ENCODE peak calls at places on chromosomes 7 and 10, in eight cellular contexts. Q is uterus, W is IMR-90, U is psoas muscle, G is right lobe of liver, Y is HCT116, K is ovary, R is stomach. T is an unnamed sample.

GRCh38 chr7:40644454-40645188 is 509.8 kb downstream of the SUGCT start:
- DNase-seq in Q (no peak), W (no peak), U (no peak), G (no peak), Y (no peak), K (no peak), R (no peak), T (no peak)

GRCh38 chr10:30436200-30436599 is 2.2 kb downstream of the MAP3K8 start:
- DNase-seq in Q (no peak), W (peak; percentile 60), U (no peak), G (no peak), Y (no peak), K (no peak), R (peak; percentile 34), T (no peak)

GRCh38 chr7:70336536-70336935 is 738.3 kb downstream of the AUTS2 start:
- DNase-seq in Q (no peak), W (no peak), U (no peak), G (no peak), Y (no peak), K (no peak), R (no peak), T (no peak)

GRCh38 chr7:131948434-131949053 is 392.1 kb upstream of the PODXL start:
- DNase-seq in Q (no peak), W (no peak), U (no peak), G (no peak), Y (no peak), K (no peak), R (no peak), T (no peak)

GRCh38 chr10:37434091-37434490 is 308.7 kb downstream of the ANKRD30A start:
- DNase-seq in Q (no peak), W (no peak), U (no peak), G (no peak), Y (no peak), K (no peak), R (no peak), T (no peak)

GRCh38 chr10:21363753-21364104 is 161.8 kb downstream of the SKIDA1 start:
- DNase-seq in Q (no peak), W (no peak), U (no peak), G (no peak), Y (no peak), K (no peak), R (no peak), T (no peak)

GRCh38 chr10:61896854-61897661 is 4.4 kb upstream of the ARID5B start:
- DNase-seq in Q (peak; percentile 60), W (peak; percentile 27), U (peak; percentile 72), G (peak; percentile 60), Y (peak; percentile 80), K (peak; percentile 47), R (peak; percentile 49), T (peak; percentile 78)

GRCh38 chr7:34497153-34497777 is 160.8 kb upstream of the NPSR1 start:
- DNase-seq in Q (no peak), W (no peak), U (no peak), G (no peak), Y (peak; percentile 8), K (no peak), R (no peak), T (no peak)

GRCh38 chr10:102367441-102367840 is 28.1 kb upstream of the NFKB2 start:
- DNase-seq in Q (no peak), W (no peak), U (no peak), G (no peak), Y (no peak), K (no peak), R (no peak), T (no peak)

GRCh38 chr7:64687249-64687648 is 21.3 kb downstream of the ZNF107 start:
- DNase-seq in Q (no peak), W (no peak), U (no peak), G (no peak), Y (no peak), K (no peak), R (no peak), T (no peak)

GRCh38 chr10:132986978-132987377 is 44.6 kb upstream of the CFAP46 start:
- DNase-seq in Q (no peak), W (no peak), U (peak; percentile 7), G (no peak), Y (no peak), K (no peak), R (no peak), T (no peak)

GRCh38 chr10:71179382-71179781 is 33.0 kb upstream of the UNC5B start:
- DNase-seq in Q (no peak), W (no peak), U (no peak), G (no peak), Y (no peak), K (no peak), R (no peak), T (no peak)

GRCh38 chr10:59470570-59470969 is 108.2 kb upstream of the FAM13C start:
- DNase-seq in Q (no peak), W (no peak), U (no peak), G (no peak), Y (no peak), K (no peak), R (no peak), T (no peak)

GRCh38 chr10:103765981-103766380 is 89.4 kb downstream of the SH3PXD2A start:
- DNase-seq in Q (no peak), W (peak; percentile 12), U (no peak), G (peak; percentile 57), Y (no peak), K (no peak), R (peak; percentile 75), T (no peak)
- H3K27ac ChIP-seq in Q (no peak overlapping the region), W (no peak overlapping the region), U (no peak overlapping the region), G (no peak overlapping the region), Y (no peak overlapping the region), K (no peak overlapping the region), R (no peak overlapping the region), T (no peak overlapping the region)

DNA sequence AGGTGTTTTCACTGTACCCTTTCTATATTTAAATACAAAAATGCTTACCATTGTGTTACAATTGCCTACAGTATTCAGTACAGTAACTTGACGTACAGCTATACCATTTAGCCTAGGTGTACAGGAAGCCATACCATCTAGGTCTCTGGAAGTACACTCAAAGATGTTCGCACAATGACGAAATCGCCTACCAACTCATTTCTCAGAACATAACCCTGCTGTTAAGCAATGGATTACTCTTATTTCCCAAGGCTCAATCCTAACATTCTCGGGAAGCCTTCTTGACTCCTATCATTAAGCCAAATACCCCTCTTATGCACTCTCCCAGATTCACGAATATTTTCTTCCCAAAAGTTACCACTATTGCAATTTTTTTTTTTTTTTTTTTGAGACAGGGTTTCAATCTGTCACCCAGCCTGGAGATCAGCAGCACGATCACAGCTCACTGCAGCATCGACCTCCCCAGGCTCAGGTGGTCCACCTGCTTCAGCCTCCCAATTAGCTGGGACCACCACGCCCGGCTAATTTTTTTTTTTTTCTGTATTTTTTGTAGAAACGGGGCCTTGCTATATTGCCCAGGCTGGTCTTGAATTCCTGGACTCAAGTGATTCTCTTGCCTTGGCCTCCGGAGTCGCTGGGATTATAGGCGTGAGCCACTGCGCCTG is 1.5 kb downstream of the CWF19L1 start:
- DNase-seq in Q (no peak), W (no peak), U (no peak), G (no peak), Y (no peak), K (no peak), R (no peak), T (no peak)
- H3K4me3 ChIP-seq in Q (no peak overlapping the region), W (no peak overlapping the region), U (peak overlapping the region; percentile 95), G (no peak overlapping the region), Y (peak overlapping the region; percentile 84), K (no peak overlapping the region), R (peak overlapping the region; percentile 80), T (peak overlapping the region; percentile 93)

DNA sequence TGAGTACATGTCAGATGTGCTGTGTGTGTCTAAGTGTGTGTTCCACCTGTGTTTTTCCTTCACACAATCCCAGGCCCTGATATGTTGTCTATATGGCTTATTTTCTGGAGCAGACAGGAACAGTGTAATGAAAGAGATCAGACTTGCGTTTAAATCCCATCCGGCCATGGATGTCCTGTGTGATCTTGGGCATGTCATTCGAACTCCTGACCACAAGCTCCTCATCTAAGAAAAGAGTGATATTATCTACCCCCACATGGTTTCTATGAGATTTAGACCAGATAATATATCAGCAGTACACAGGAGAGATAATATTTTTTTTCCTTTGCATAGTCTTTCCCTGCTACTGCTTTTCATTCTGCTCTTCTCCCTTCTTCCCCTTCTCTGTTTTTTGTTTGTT is 37.3 kb downstream of the APBB1IP start:
- DNase-seq in Q (no peak), W (no peak), U (no peak), G (no peak), Y (no peak), K (no peak), R (no peak), T (no peak)
- H3K4me1 ChIP-seq in Q (no peaks in the 10 kb centered on the region), W (no peaks in the 10 kb centered on the region), U (no peaks in the 10 kb centered on the region), G (peaks cover 6% of the 10 kb centered on the region), Y (no peaks in the 10 kb centered on the region), K (no peaks in the 10 kb centered on the region), R (no peaks in the 10 kb centered on the region), T (peaks cover 19% of the 10 kb centered on the region)

DNA sequence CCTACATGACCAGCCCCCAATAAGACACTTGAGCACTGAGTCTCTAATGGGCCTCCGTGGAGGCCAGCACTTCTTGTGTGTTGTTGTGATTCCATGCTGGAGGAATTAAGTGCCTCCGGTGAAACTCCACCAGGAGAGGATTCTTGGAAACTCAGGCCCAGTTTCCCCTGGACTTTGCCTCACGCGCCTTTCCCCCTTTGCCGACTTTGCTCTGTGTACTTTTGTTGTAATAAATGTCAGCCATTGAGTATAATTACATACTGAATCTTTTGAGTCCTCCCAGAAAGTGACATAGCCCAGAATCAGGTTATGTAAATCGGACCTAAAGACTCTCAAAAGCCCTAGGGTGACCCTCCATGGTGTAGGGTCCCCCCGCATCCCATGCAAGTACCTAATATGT is 82.4 kb downstream of the DLG5 start:
- DNase-seq in Q (no peak), W (no peak), U (no peak), G (no peak), Y (no peak), K (no peak), R (no peak), T (no peak)
- H3K27ac ChIP-seq in Q (no peak overlapping the region), W (no peak overlapping the region), U (no peak overlapping the region), G (peak overlapping the region; percentile 24), Y (no peak overlapping the region), K (no peak overlapping the region), R (no peak overlapping the region), T (no peak overlapping the region)

DNA sequence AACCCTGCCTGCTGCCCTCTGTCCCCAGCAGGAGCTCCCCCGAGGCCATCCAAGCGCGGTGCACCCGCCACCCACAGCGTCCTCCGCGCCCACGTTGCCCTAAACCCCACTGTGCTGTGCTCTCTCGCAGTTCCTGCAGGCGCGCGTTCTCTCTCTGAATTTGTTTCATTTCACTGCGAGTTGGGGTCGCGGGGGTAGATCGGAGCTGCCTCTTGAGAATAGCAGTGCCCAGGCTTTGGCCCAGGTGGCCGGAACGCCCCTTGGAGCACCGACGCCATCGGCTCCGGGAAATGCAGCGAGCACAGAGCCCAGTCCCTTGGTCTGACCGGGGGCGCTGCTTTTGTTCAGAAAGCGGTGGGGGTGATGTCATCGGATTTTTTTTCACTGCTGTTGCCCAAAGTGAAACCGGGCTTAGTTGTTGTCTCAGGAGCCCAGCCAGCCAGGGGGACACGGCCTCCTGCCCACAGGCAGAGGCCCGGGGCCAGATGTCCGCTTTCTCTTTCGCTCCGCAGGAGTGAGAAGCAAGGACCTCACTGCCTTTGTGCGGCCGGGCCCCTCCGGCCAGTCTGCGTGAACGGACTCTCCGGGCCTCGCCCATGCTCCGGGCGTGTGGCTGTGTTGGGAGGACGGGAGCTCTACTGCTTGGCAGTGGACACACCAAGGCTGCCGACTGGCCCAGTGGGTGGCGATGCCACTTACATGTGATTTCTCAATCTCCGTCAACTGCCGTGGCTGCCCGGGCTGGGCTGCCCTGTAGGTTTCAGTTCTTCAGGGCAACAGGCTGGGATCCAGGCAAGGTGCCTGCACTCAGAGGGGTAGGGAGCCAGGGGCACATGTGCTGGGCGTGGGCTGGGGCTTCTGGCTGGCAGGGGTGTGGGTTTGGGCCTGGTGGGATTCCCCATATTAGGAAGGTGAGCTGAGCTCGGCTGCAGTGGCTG is 43.2 kb downstream of the FOXK1 start:
- DNase-seq in Q (peak; percentile 87), W (peak; percentile 95), U (peak; percentile 90), G (peak; percentile 88), Y (no peak), K (peak; percentile 79), R (peak; percentile 83), T (peak; percentile 90)
- H3K4me3 ChIP-seq in Q (peak overlapping the region; percentile 45), W (peak overlapping the region; percentile 53), U (peak overlapping the region; percentile 69), G (peak overlapping the region; percentile 53), Y (no peak overlapping the region), K (peak overlapping the region; percentile 46), R (peak overlapping the region; percentile 53), T (peak overlapping the region; percentile 60)